ENCODE peak calls at places on chromosome 16, in seven cellular contexts. D is mesenchymal stem cell; G is hepatocyte; E is CD8-positive, alpha-beta T cell; R is body of pancreas; W is esophagus squamous epithelium; V is CD4-positive, CD25-positive, alpha-beta regulatory T cell. F is an unnamed sample.

GRCh38 chr16:11399261-11399831 is 54.1 kb downstream of the RMI2 start:
- DNase-seq in D (no peak), G (no peak), E (no peak), R (no peak), W (no peak), V (no peak), F (no peak)

GRCh38 chr16:4052801-4053662 is 63.2 kb downstream of the ADCY9 start:
- DNase-seq in D (peak; percentile 73), G (no peak), E (peak; percentile 43), R (peak; percentile 85), W (no peak), V (no peak), F (peak; percentile 55)

GRCh38 chr16:24418729-24419128 is 120.6 kb upstream of the RBBP6 start:
- DNase-seq in D (no peak), G (no peak), E (no peak), R (no peak), W (no peak), V (no peak), F (no peak)

GRCh38 chr16:9755076-9755475 is 427.2 kb downstream of the GRIN2A start:
- DNase-seq in D (no peak), G (no peak), E (no peak), R (no peak), W (no peak), V (no peak), F (no peak)

GRCh38 chr16:89918453-89919347 is at the start of gene MC1R:
- DNase-seq in D (peak; percentile 71), G (peak; percentile 72), E (peak; percentile 54), R (no peak), W (no peak), V (peak; percentile 37), F (no peak)

GRCh38 chr16:50270510-50271147 is 4.3 kb downstream of the ADCY7 start:
- DNase-seq in D (no peak), G (no peak), E (no peak), R (no peak), W (no peak), V (no peak), F (no peak)

GRCh38 chr16:4922721-4923342 is 14.1 kb downstream of the PPL start:
- DNase-seq in D (no peak), G (no peak), E (no peak), R (no peak), W (no peak), V (no peak), F (no peak)

GRCh38 chr16:79264237-79265104 is 336.1 kb downstream of the MAF start:
- DNase-seq in D (no peak), G (no peak), E (no peak), R (peak; percentile 28), W (no peak), V (no peak), F (no peak)

GRCh38 chr16:10876799-10877341 is at the start of gene CIITA:
- DNase-seq in D (no peak), G (no peak), E (peak; percentile 68), R (peak; percentile 90), W (peak; percentile 50), V (peak; percentile 93), F (peak; percentile 56)

GRCh38 chr16:31386157-31386984 is 6.8 kb upstream of the ITGAD start:
- DNase-seq in D (peak; percentile 1), G (peak; percentile 34), E (no peak), R (peak; percentile 82), W (no peak), V (peak; percentile 19), F (peak; percentile 49)

GRCh38 chr16:11056989-11057645 is 112.8 kb downstream of the CLEC16A start:
- DNase-seq in D (no peak), G (no peak), E (no peak), R (no peak), W (no peak), V (no peak), F (no peak)

GRCh38 chr16:31707743-31708335 is 165.8 kb upstream of the ZNF267 start:
- DNase-seq in D (no peak), G (no peak), E (no peak), R (no peak), W (no peak), V (no peak), F (no peak)

GRCh38 chr16:73750639-73751038 is 546.0 kb upstream of the PSMD7 start:
- DNase-seq in D (no peak), G (no peak), E (no peak), R (no peak), W (no peak), V (no peak), F (no peak)

GRCh38 chr16:22785552-22785951 is 28.4 kb upstream of the HS3ST2 start:
- DNase-seq in D (no peak), G (no peak), E (no peak), R (no peak), W (no peak), V (no peak), F (no peak)

GRCh38 chr16:89722392-89723278 is 1.3 kb downstream of the ZNF276 start:
- DNase-seq in D (no peak), G (peak; percentile 55), E (peak; percentile 88), R (peak; percentile 65), W (peak; percentile 46), V (peak; percentile 98), F (peak; percentile 97)

GRCh38 chr16:69171325-69172095 is 15.5 kb upstream of the SNTB2 start:
- DNase-seq in D (peak; percentile 47), G (no peak), E (no peak), R (no peak), W (no peak), V (no peak), F (no peak)

GRCh38 chr16:81511371-81511770 is 66.8 kb downstream of the CMIP start:
- DNase-seq in D (peak; percentile 60), G (no peak), E (no peak), R (no peak), W (no peak), V (no peak), F (no peak)

GRCh38 chr16:66167564-66168291 is 198.8 kb upstream of the CDH5 start:
- DNase-seq in D (peak; percentile 67), G (peak; percentile 51), E (no peak), R (no peak), W (no peak), V (no peak), F (no peak)

GRCh38 chr16:28492511-28492910 is 637 bp upstream of the CLN3 start:
- DNase-seq in D (no peak), G (no peak), E (no peak), R (no peak), W (no peak), V (no peak), F (no peak)
- H3K4me3 ChIP-seq in D (no peak overlapping the region), G (no peak overlapping the region), E (peak overlapping the region; percentile 95), R (peak overlapping the region; percentile 97), W (peak overlapping the region; percentile 98), V (peak overlapping the region; percentile 89), F (no peak overlapping the region)

DNA sequence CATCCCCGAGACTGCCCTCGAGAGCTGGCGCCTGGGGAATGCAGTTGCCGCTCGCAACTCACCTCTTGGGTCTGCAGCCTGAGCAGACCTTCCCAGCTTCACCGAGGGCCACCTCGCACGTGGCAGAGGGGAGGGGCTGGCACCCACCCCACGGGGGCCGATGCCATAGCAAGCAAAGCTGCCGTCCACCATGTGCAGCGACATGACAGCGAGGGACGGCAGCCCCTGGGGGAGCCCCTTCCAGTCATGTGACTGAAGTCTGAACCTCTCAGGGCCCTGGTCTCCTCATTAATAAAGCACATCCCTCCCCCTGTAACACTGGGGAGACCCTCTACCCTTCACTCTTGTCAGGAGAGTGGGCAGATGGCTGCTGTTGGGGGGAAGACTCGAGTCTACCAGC is 30.5 kb downstream of the CIBAR2 start:
- DNase-seq in D (no peak), G (no peak), E (no peak), R (no peak), W (no peak), V (no peak), F (no peak)
- H3K4me1 ChIP-seq in D (peaks cover 17% of the 10 kb centered on the region), G (peaks cover 26% of the 10 kb centered on the region), E (peaks cover 13% of the 10 kb centered on the region), R (no peaks in the 10 kb centered on the region), W (peaks cover 22% of the 10 kb centered on the region), V (peaks cover 3% of the 10 kb centered on the region), F (no peaks in the 10 kb centered on the region)

GRCh38 chr16:67650023-67650422 is 5.1 kb downstream of the CARMIL2 start:
- DNase-seq in D (no peak), G (no peak), E (no peak), R (no peak), W (no peak), V (no peak), F (no peak)

GRCh38 chr16:67648088-67648763 is 3.3 kb downstream of the CARMIL2 start:
- DNase-seq in D (no peak), G (no peak), E (no peak), R (no peak), W (no peak), V (no peak), F (no peak)

GRCh38 chr16:67649494-67649931 is 4.6 kb downstream of the CARMIL2 start:
- DNase-seq in D (no peak), G (no peak), E (no peak), R (no peak), W (no peak), V (no peak), F (peak; percentile 56)

GRCh38 chr16:67647681-67648080 is 2.7 kb downstream of the CARMIL2 start:
- DNase-seq in D (no peak), G (no peak), E (no peak), R (no peak), W (no peak), V (no peak), F (no peak)

DNA sequence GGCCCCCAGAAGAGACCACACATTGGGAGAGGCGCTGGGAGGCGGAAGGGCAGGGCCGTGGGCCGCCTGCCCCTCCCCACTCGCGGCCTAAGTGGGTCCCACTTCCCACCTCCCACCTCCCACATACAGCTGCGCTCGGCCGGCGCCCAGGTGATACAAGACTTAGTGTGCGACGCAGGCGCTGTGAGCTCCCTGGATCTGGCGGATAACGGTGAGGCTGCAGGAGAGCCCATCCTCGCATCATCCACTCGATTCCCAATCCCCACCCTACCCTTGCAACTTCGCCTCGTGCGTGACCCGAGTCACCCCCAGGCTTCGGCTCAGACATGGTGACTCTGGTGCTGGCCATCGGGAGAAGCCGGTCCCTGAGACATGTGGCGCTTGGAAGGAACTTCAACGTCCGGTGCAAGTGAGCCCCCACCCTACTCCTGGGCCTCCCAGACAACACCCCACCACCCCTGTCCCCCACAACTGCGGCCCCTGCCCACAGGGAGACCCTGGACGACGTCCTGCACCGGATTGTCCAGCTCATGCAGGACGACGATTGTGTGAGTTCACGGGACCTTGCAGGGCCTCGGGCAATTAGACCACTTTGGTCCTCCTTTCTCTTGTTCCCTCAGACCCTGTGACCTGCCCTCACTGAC is 3.9 kb downstream of the CARMIL2 start:
- DNase-seq in D (no peak), G (no peak), E (no peak), R (no peak), W (no peak), V (no peak), F (no peak)
- H3K27ac ChIP-seq in D (no peak overlapping the region), G (no peak overlapping the region), E (no peak overlapping the region), R (no peak overlapping the region), W (no peak overlapping the region), V (no peak overlapping the region), F (no peak overlapping the region)

DNA sequence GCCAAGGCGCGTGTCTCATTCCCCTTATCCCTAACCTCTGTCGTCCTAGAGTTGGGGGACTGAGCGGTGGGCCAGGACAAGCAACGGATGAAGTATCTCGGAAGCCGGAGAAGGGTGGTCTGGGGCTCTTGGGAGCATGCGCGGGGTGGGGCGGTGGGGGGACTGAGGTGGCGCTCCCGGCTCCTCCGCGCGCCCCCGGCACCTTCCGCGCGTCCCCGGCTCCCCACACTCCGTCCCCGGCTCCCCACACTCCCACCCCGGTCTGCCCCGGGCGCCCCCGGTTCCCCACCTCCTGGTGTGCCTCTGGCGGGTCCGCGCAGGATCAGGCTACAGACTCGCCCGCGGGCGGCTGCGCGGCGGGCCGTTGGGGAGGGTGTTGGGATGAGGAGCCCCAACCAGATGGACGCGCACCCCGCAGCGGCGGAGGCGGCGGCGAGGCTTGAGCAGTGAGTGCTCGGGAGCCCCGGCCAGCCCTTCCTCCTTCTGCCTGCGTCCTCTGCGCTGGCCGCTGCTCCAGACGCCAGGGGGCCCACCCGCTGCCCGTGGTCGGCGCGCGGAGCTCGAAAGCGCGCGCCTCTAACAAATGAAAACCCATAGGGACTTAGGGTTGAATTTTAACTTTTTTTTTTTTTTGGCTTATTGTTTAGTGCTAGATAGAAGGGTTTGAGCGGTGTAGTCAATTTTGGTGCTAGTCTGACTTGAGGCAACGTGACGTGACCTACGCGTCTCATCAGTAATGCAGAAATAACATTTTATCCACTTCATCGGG is 5.6 kb upstream of the CRYM start:
- DNase-seq in D (peak; percentile 21), G (peak; percentile 79), E (no peak), R (peak; percentile 17), W (no peak), V (no peak), F (peak; percentile 35)
- H3K4me3 ChIP-seq in D (peak overlapping the region; percentile 65), G (peak overlapping the region; percentile 57), E (no peak overlapping the region), R (no peak overlapping the region), W (peak overlapping the region; percentile 45), V (no peak overlapping the region), F (no peak overlapping the region)